ENCODE peak calls at places on chromosomes 5 and 9, in eight cellular contexts. L, Y, T, N, Q, O, A and X are unnamed samples.

GRCh38 chr5:89268460-89268859 is 385.5 kb upstream of the MEF2C start:
- DNase-seq in L (no peak), Y (no peak), Q (no peak), T (no peak), A (no peak), N (no peak), O (peak), X (no peak)

GRCh38 chr5:173330856-173331206 is 2.6 kb upstream of the STC2 start:
- DNase-seq in Q (no peak), Y (no peak), N (no peak), L (no peak), T (no peak), O (no peak), A (no peak), X (no peak)

GRCh38 chr5:158874814-158875213 is 224.9 kb downstream of the EBF1 start:
- DNase-seq in L (peak), T (no peak), Q (no peak), Y (peak), N (no peak), A (no peak), O (no peak), X (no peak)

GRCh38 chr9:18466101-18466500 is 7.9 kb upstream of the ADAMTSL1 start:
- DNase-seq in L (peak), T (no peak), Y (peak), Q (no peak), N (no peak), O (no peak), A (no peak), X (no peak)

GRCh38 chr9:36803951-36804350 is 230.1 kb downstream of the PAX5 start:
- DNase-seq in T (no peak), Y (no peak), N (no peak), O (no peak), L (no peak), A (no peak), Q (no peak), X (no peak)

GRCh38 chr5:91928751-91929521 is 545.8 kb upstream of the ARRDC3 start:
- DNase-seq in L (peak), T (peak), O (peak), N (no peak), A (no peak), Y (peak), Q (no peak), X (peak)

GRCh38 chr5:79301046-79301712 is 65.2 kb downstream of the JMY start:
- DNase-seq in Y (peak), L (no peak), O (no peak), T (peak), N (no peak), Q (peak), A (no peak), X (no peak)

GRCh38 chr9:21070171-21070571 is 7.6 kb downstream of the IFNB1 start:
- DNase-seq in Y (peak), N (no peak), A (no peak), O (peak), L (peak), T (peak), Q (peak), X (no peak)

GRCh38 chr9:36559036-36559695 is 13.5 kb upstream of the MELK start:
- DNase-seq in T (peak), O (no peak), L (peak), N (no peak), Y (peak), Q (peak), A (no peak), X (no peak)

GRCh38 chr5:132437604-132438275 is 52.8 kb downstream of the IRF1 start:
- DNase-seq in Y (peak), Q (peak), L (peak), O (no peak), A (no peak), T (peak), N (no peak), X (no peak)

GRCh38 chr9:98532147-98532546 is 176.6 kb downstream of the GABBR2 start:
- DNase-seq in N (no peak), A (no peak), O (no peak), T (no peak), L (no peak), Y (no peak), Q (no peak), X (no peak)

GRCh38 chr5:33936004-33936380 is 194 bp upstream of the RXFP3 start:
- DNase-seq in A (no peak), Y (peak), Q (no peak), O (no peak), N (peak), T (peak), L (peak), X (peak)

GRCh38 chr5:56099346-56099745 is 104.6 kb upstream of the IL6ST start:
- DNase-seq in L (peak), O (no peak), Q (peak), N (no peak), A (no peak), Y (peak), T (peak), X (no peak)

GRCh38 chr9:99445920-99446319 is 223.8 kb downstream of the SEC61B start:
- DNase-seq in Y (no peak), L (no peak), T (peak), O (no peak), A (no peak), Q (no peak), N (no peak), X (no peak)

GRCh38 chr5:57725628-57726504 is 243.3 kb upstream of the ACTBL2 start:
- DNase-seq in N (no peak), Q (no peak), T (peak), L (no peak), O (no peak), Y (no peak), A (no peak), X (no peak)